ENCODE peak calls at places on chromosome 21, in eight cellular contexts. A, M, P, I, U, E, G and D are unnamed samples.

GRCh38 chr21:14876464-14876863 is 188.3 kb downstream of the NRIP1 start:
- DNase-seq in A (no peak), M (no peak), P (no peak), I (no peak), U (no peak), E (no peak), G (no peak), D (no peak)

GRCh38 chr21:45787371-45787770 is 143.8 kb downstream of the PCBP3 start:
- DNase-seq in A (no peak), M (no peak), P (no peak), I (no peak), U (no peak), E (no peak), G (no peak), D (no peak)

GRCh38 chr21:38080888-38081287 is 164.6 kb upstream of the KCNJ6 start:
- DNase-seq in A (no peak), M (no peak), P (no peak), I (no peak), U (no peak), E (no peak), G (no peak), D (no peak)

GRCh38 chr21:43712268-43712942 is 6.5 kb upstream of the PDXK start:
- DNase-seq in A (no peak), M (no peak), P (peak), I (peak), U (peak), E (no peak), G (no peak), D (peak)

GRCh38 chr21:41932191-41932575 is 21.6 kb downstream of the C2CD2 start:
- DNase-seq in A (no peak), M (no peak), P (peak), I (peak), U (no peak), E (no peak), G (no peak), D (no peak)

GRCh38 chr21:32377506-32377905 is 15.3 kb downstream of the URB1 start:
- DNase-seq in A (no peak), M (no peak), P (no peak), I (no peak), U (no peak), E (no peak), G (no peak), D (no peak)

GRCh38 chr21:44443891-44444285 is 11.4 kb upstream of the LRRC3 start:
- DNase-seq in A (no peak), M (no peak), P (no peak), I (no peak), U (no peak), E (no peak), G (no peak), D (no peak)

GRCh38 chr21:36980280-36981048 is 14.0 kb upstream of the HLCS start:
- DNase-seq in A (peak), M (peak), P (no peak), I (no peak), U (no peak), E (no peak), G (no peak), D (no peak)

GRCh38 chr21:44509539-44509938 is 30.5 kb downstream of the KRTAP10-1 start:
- DNase-seq in A (no peak), M (peak), P (no peak), I (peak), U (no peak), E (no peak), G (no peak), D (peak)

GRCh38 chr21:36948686-36949085 is 17.8 kb downstream of the HLCS start:
- DNase-seq in A (no peak), M (no peak), P (peak), I (no peak), U (no peak), E (no peak), G (no peak), D (no peak)

GRCh38 chr21:29656504-29657227 is 283.1 kb downstream of the GRIK1 start:
- DNase-seq in A (no peak), M (no peak), P (peak), I (no peak), U (peak), E (no peak), G (no peak), D (no peak)

GRCh38 chr21:32193066-32193465 is 85.8 kb downstream of the MIS18A start:
- DNase-seq in A (no peak), M (no peak), P (no peak), I (no peak), U (no peak), E (no peak), G (no peak), D (no peak)

GRCh38 chr21:32702702-32703101 is 25.1 kb downstream of the SYNJ1 start:
- DNase-seq in A (no peak), M (no peak), P (peak), I (no peak), U (no peak), E (no peak), G (no peak), D (no peak)

GRCh38 chr21:42534901-42535378 is 21.3 kb downstream of the SLC37A1 start:
- DNase-seq in A (no peak), M (no peak), P (no peak), I (no peak), U (no peak), E (peak), G (no peak), D (no peak)

GRCh38 chr21:32578107-32578691 is 7.1 kb downstream of the TCP10L start:
- DNase-seq in A (peak), M (peak), P (peak), I (peak), U (peak), E (no peak), G (no peak), D (no peak)

GRCh38 chr21:42575111-42575510 is 61.5 kb downstream of the SLC37A1 start:
- DNase-seq in A (no peak), M (no peak), P (no peak), I (no peak), U (no peak), E (no peak), G (no peak), D (no peak)

GRCh38 chr21:41269535-41269934 is 47.1 kb upstream of the FAM3B start:
- DNase-seq in A (no peak), M (no peak), P (no peak), I (no peak), U (no peak), E (no peak), G (no peak), D (no peak)

GRCh38 chr21:35217504-35218060 is 168.5 kb upstream of the RUNX1 start:
- DNase-seq in A (no peak), M (no peak), P (peak), I (peak), U (no peak), E (no peak), G (peak), D (peak)

GRCh38 chr21:46005081-46005480 is 23.5 kb downstream of the COL6A1 start:
- DNase-seq in A (peak), M (peak), P (no peak), I (no peak), U (no peak), E (no peak), G (no peak), D (no peak)

GRCh38 chr21:42548687-42549406 is 35.2 kb downstream of the SLC37A1 start:
- DNase-seq in A (no peak), M (no peak), P (no peak), I (no peak), U (no peak), E (no peak), G (no peak), D (no peak)

GRCh38 chr21:36132691-36133090 is 2.2 kb upstream of the CBR3 start:
- DNase-seq in A (no peak), M (no peak), P (no peak), I (no peak), U (no peak), E (no peak), G (no peak), D (no peak)

GRCh38 chr21:31888936-31889371 is 16.1 kb downstream of the HUNK start:
- DNase-seq in A (no peak), M (peak), P (no peak), I (no peak), U (no peak), E (no peak), G (no peak), D (peak)

GRCh38 chr21:34126691-34127090 is 53.3 kb downstream of the MRPS6 start:
- DNase-seq in A (no peak), M (no peak), P (peak), I (no peak), U (no peak), E (no peak), G (no peak), D (no peak)

GRCh38 chr21:34128124-34128523 is 54.7 kb downstream of the MRPS6 start:
- DNase-seq in A (no peak), M (no peak), P (no peak), I (no peak), U (no peak), E (no peak), G (no peak), D (no peak)

GRCh38 chr21:34123609-34124008 is 50.2 kb downstream of the MRPS6 start:
- DNase-seq in A (no peak), M (no peak), P (no peak), I (no peak), U (no peak), E (no peak), G (no peak), D (no peak)

GRCh38 chr21:34128674-34129038 is 55.3 kb downstream of the MRPS6 start:
- DNase-seq in A (no peak), M (no peak), P (no peak), I (no peak), U (no peak), E (no peak), G (no peak), D (no peak)

DNA sequence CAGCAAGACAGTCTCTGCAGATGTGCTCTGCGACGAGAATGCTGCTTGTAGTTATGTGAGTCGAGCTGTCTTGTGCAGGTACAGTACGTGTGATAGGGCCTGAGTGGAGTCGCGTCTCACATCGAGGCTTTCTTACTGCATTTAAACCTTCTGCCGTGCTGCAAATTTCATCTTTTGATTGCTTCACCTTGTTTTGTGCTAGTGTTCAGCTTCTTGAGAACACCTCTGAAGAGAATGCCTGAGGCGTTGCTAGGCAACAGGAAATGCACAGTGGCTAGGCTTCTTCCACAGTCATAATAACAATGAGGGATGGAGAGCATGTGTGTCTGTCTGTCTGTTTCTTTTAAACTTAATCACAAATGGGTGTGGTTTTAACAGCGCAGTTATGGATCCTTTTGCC is 52.9 kb downstream of the MRPS6 start:
- DNase-seq in A (no peak), M (no peak), P (peak), I (no peak), U (no peak), E (no peak), G (no peak), D (no peak)
- TF ChIP-seq RAD21 in A (no peak), M (no peak), P (no peak), I (no peak), U (no peak), E (no peak), G (no peak), D (no peak)

DNA sequence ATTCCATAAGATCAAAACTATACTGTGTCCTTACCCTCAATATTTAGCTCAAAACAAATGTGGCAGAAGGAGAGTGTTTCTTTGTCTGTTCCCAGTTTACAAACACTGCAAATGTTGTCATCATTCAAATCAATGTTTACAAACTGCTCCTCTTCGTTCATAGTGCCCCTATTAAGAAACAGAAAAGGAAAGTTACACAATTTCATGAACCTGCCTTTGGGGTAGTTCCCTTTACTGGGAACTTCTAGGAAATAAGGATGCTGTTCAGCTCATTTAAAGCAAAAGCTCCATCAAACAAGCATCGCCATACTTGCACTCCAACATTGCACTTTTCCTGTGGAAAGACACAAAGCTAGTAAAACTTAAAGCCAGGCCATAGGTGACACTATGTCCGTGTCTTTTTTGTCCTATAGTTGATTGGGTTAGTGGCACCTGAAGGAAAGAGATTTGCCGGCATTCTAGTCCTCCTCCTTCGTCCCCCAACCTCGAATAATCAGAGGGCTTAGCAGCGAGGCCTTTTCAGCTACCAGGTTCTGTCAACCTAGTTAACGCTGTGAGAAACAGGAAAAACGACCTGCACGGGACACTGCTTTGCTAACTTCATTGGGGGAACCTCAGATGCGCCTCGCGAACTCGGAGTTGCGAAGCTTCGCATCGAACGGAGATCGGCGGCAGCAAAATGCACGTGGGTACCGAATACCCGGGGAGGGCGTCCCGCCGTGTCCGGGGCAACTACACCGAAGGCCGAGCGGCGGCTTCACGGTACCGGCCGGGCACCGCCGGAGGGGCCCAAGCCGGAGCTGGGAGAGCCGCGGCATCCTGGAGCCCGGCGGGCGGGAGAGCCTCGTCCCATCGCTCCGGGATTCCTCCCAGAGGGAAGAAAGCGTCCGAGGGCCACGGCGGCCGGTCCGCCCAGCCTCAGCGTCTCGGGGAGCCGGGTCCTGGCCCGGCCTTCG is 720 bp downstream of the C21orf91 start:
- DNase-seq in A (peak), M (peak), P (peak), I (no peak), U (no peak), E (no peak), G (peak), D (peak)
- H3K4me2 ChIP-seq in A (peak), M (peak), P (peak), I (peak), U (peak), E (peak), G (peak), D (peak)

GRCh38 chr21:39630827-39631226 is 18.1 kb downstream of the B3GALT5 start:
- DNase-seq in A (no peak), M (no peak), P (peak), I (no peak), U (no peak), E (no peak), G (no peak), D (no peak)

GRCh38 chr21:39631842-39632577 is 19.3 kb downstream of the B3GALT5 start:
- DNase-seq in A (no peak), M (no peak), P (no peak), I (no peak), U (no peak), E (no peak), G (no peak), D (no peak)

GRCh38 chr21:39634507-39634906 is 21.8 kb downstream of the B3GALT5 start:
- DNase-seq in A (no peak), M (no peak), P (no peak), I (no peak), U (no peak), E (no peak), G (no peak), D (no peak)

GRCh38 chr21:39633043-39633442 is 20.3 kb downstream of the B3GALT5 start:
- DNase-seq in A (no peak), M (no peak), P (peak), I (peak), U (no peak), E (no peak), G (no peak), D (no peak)

DNA sequence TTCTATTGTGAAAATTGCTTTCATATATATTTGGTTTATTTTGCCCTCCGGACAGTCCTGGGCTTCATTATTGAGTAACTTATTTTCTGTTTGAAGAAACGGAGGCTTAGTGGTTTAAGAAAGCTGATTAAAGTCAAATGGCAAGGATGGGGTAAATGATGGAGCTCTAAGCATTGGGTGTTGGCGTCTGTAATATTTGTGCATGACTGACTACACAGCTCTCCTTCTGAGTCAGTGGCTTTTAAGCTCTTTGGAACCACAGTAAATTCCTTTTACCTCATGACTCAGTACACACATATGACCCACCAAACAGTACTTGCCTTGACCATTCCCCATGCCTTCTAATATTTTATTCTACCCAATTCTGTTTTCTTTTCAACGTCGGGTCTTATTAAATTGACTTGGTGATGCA is 21.0 kb downstream of the B3GALT5 start:
- DNase-seq in A (no peak), M (no peak), P (peak), I (peak), U (no peak), E (no peak), G (no peak), D (peak)
- TF ChIP-seq RAD21 in A (no peak), M (no peak), P (no peak), I (no peak), U (no peak), E (no peak), G (no peak), D (no peak)

GRCh38 chr21:34034369-34035014 is 38.9 kb upstream of the MRPS6 start:
- DNase-seq in A (no peak), M (no peak), P (no peak), I (no peak), U (no peak), E (no peak), G (peak), D (no peak)

GRCh38 chr21:34029724-34030528 is 43.5 kb upstream of the MRPS6 start:
- DNase-seq in A (peak), M (peak), P (peak), I (peak), U (peak), E (peak), G (peak), D (peak)

GRCh38 chr21:34035619-34036354 is 37.6 kb upstream of the MRPS6 start:
- DNase-seq in A (peak), M (no peak), P (no peak), I (no peak), U (no peak), E (no peak), G (no peak), D (no peak)

GRCh38 chr21:34027727-34028461 is 45.5 kb upstream of the MRPS6 start:
- DNase-seq in A (no peak), M (no peak), P (no peak), I (no peak), U (no peak), E (no peak), G (no peak), D (no peak)

GRCh38 chr21:34031835-34032370 is 41.5 kb upstream of the MRPS6 start:
- DNase-seq in A (no peak), M (no peak), P (no peak), I (no peak), U (peak), E (no peak), G (peak), D (no peak)
- H3K4me2 ChIP-seq in A (no peak), M (no peak), P (no peak), I (peak), U (peak), E (peak), G (peak), D (no peak)

DNA sequence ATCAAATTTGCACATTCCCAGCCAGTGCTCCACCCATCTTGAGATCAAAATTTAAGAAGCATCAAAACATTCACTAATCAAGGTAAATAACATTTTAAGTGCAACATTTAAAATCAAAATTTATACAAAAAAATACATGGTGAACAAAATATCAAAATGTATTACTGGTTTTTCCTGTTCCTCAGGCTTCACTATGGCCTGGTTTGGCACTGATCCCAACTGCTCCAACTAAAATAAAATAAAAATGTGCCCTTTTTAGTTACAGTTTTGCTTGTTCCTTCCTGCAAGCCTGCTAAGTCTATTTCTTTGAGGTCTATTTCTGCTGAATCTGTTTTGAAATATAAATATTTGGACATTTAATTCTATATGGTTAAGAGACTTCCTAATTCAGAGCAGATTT is 54.9 kb downstream of the ADAMTS1 start:
- DNase-seq in A (no peak), M (no peak), P (no peak), I (no peak), U (no peak), E (no peak), G (no peak), D (no peak)
- TF ChIP-seq RAD21 in A (no peak), M (no peak), P (no peak), I (no peak), U (no peak), E (no peak), G (no peak), D (no peak)

GRCh38 chr21:24045373-24045772 is 1561.9 kb downstream of the MRPL39 start:
- DNase-seq in A (no peak), M (no peak), P (no peak), I (no peak), U (no peak), E (no peak), G (no peak), D (no peak)

GRCh38 chr21:24046816-24047443 is 1560.4 kb downstream of the MRPL39 start:
- DNase-seq in A (no peak), M (no peak), P (no peak), I (no peak), U (no peak), E (no peak), G (no peak), D (no peak)

GRCh38 chr21:24042687-24043086 is 1564.6 kb downstream of the MRPL39 start:
- DNase-seq in A (no peak), M (no peak), P (no peak), I (no peak), U (no peak), E (no peak), G (no peak), D (no peak)

GRCh38 chr21:24050233-24050632 is 1557.0 kb downstream of the MRPL39 start:
- DNase-seq in A (no peak), M (no peak), P (no peak), I (no peak), U (no peak), E (no peak), G (no peak), D (no peak)

DNA sequence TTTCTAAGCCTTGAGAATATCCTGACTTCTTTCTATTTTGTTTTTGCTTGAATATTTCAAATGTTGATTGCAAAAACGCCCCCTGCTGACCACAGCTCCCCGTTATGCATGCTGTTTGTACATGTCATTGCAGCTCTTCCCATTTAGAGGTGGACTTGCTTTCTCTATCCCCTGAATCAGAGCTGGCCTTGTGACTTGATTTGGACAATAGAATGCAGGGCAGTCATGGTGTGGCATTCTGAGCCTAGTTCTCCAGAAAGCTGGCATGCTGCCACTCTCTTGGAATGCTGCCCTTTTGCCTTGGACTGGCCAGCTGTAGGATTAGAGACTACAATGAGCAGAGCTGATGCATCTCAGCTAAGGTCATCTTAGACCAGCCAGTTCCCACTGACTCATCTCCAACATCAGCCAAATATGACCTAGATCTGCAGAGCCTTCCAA is 1561.5 kb downstream of the MRPL39 start:
- DNase-seq in A (peak), M (peak), P (peak), I (no peak), U (peak), E (no peak), G (no peak), D (no peak)
- H3K4me2 ChIP-seq in A (no peak), M (peak), P (peak), I (no peak), U (no peak), E (no peak), G (no peak), D (no peak)